ENCODE peak calls at places on chromosome 14, in six cellular contexts. K, Q, B, D, H and J are unnamed samples.

GRCh38 chr14:59687663-59688062 is 111.1 kb upstream of the CCDC175 start:
- DNase-seq in K (no peak), Q (no peak), B (no peak), D (no peak), H (no peak), J (no peak)

GRCh38 chr14:58191763-58192596 is 8.0 kb upstream of the ACTR10 start:
- DNase-seq in K (no peak), Q (no peak), B (no peak), D (no peak), H (no peak), J (no peak)

GRCh38 chr14:90318016-90318415 is 13.7 kb downstream of the NRDE2 start:
- DNase-seq in K (no peak), Q (no peak), B (no peak), D (no peak), H (no peak), J (no peak)

GRCh38 chr14:84403585-84403984 is 1126.4 kb upstream of the FLRT2 start:
- DNase-seq in K (no peak), Q (no peak), B (no peak), D (no peak), H (no peak), J (no peak)

GRCh38 chr14:50533806-50534205 is 1.4 kb upstream of the MAP4K5 start:
- DNase-seq in K (no peak), Q (no peak), B (no peak), D (no peak), H (no peak), J (no peak)

GRCh38 chr14:77130386-77130785 is 11.2 kb downstream of the ZDHHC22 start:
- DNase-seq in K (no peak), Q (no peak), B (no peak), D (no peak), H (no peak), J (no peak)

GRCh38 chr14:24299255-24300191 is at the start of the genes DHRS1 and NOP9:
- DNase-seq in K (peak), Q (peak), B (peak), D (peak), H (peak), J (peak)

GRCh38 chr14:91955168-91955567 is 7.7 kb upstream of the FBLN5 start:
- DNase-seq in K (no peak), Q (no peak), B (no peak), D (no peak), H (no peak), J (no peak)

GRCh38 chr14:84225243-84225642 is 1304.7 kb upstream of the FLRT2 start:
- DNase-seq in K (peak), Q (no peak), B (no peak), D (no peak), H (no peak), J (no peak)

GRCh38 chr14:101908795-101909194 is 55.6 kb upstream of the DYNC1H1 start:
- DNase-seq in K (no peak), Q (no peak), B (no peak), D (no peak), H (no peak), J (no peak)

GRCh38 chr14:101906645-101907044 is 57.7 kb upstream of the DYNC1H1 start:
- DNase-seq in K (no peak), Q (no peak), B (no peak), D (no peak), H (no peak), J (no peak)

GRCh38 chr14:101903111-101903561 is 61.2 kb upstream of the DYNC1H1 start:
- DNase-seq in K (no peak), Q (no peak), B (no peak), D (no peak), H (no peak), J (no peak)

GRCh38 chr14:101907619-101908018 is 56.8 kb upstream of the DYNC1H1 start:
- DNase-seq in K (no peak), Q (no peak), B (no peak), D (no peak), H (no peak), J (no peak)

GRCh38 chr14:101905614-101906013 is 58.8 kb upstream of the DYNC1H1 start:
- DNase-seq in K (no peak), Q (no peak), B (no peak), D (no peak), H (no peak), J (no peak)
- H3K4me3 ChIP-seq in K (no peak), Q (no peak), B (no peak), D (no peak), H (no peak), J (no peak)

DNA sequence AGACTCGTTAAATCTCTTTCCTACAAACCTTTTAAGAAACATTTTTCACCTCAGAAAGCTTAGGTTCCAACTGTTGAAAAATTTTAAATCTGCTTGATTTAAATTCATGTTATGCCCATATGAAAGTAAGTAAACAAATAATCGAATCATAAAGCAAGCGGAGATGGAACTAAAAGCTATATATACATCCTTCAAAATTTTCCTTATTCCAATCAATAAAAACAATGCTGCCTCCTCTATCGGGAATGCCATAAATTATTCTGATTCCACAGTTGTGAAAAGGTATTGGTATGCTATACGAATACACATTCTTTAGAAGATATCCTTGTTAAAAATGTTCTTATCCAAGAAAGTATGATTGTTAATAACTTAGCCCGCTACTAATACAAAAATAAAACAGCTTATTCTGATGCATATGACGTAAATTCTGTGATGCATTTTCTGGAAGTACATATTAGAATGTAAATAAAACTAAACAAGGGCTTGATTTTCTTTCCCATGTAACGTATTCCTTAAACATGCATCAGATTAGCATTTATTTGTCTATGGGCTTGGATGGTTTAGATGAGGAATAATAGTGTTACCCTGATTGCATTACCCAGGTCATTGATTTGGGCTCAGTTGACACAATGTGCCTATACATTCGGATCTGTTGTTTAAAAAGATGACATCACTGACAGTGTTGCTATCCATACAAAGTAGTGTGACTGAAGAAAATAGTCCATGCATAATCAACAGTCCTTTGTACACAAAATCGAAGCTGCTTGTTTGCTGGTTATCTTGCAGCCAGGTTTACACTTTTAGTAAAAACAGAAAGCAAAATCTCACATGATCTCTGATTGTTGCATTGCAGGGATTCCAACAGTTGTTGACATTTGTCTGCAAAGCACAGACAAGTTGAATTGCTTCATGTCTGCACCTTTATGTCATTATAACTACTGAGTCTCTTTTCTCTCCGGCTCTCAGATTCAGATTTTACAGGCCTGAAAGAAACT is 656 bp upstream of the DTD2 start:
- DNase-seq in K (no peak), Q (no peak), B (no peak), D (no peak), H (peak), J (no peak)
- H3K4me3 ChIP-seq in K (no peak), Q (peak), B (peak), D (peak), H (peak), J (peak)

GRCh38 chr14:103520269-103520656 is 2.4 kb downstream of the CKB start:
- DNase-seq in K (no peak), Q (no peak), B (no peak), D (no peak), H (no peak), J (no peak)
- H3K4me3 ChIP-seq in K (no peak), Q (peak), B (no peak), D (peak), H (no peak), J (peak)

GRCh38 chr14:100159107-100159864 is at the start of gene DEGS2:
- DNase-seq in K (peak), Q (no peak), B (no peak), D (peak), H (no peak), J (no peak)
- H3K4me3 ChIP-seq in K (peak), Q (peak), B (peak), D (peak), H (no peak), J (peak)

DNA sequence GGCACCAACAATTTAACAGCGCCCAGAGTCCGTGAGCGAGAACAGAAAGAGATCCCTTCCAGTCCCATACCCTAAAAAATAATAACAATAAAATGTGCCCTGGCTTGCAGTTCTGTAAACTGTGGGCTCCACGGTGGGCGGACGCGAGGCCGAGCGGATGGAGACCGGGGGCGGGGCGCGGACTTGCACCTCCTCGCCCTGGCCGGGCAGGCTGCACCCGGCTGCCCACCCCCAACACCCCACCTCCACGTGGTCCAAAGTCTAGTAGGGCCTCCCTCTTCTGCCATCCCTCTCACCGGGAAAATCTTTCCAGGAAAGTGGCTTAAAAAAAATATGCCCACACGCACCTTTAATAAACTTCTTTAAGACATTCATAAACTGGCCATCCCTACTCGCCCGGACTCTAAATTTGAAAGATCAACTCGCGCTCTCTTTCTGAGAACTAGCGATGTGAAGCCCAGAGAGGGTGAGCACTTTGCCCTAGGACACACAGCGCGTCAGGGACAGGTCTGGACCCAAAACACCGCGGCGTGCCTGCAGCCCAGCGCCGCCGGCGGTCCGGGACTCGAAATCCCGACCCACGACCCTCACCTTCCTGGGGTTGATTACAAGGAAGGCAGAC is 1.8 kb upstream of the BCL11B start:
- DNase-seq in K (no peak), Q (peak), B (no peak), D (no peak), H (no peak), J (no peak)
- H3K4me3 ChIP-seq in K (no peak), Q (peak), B (no peak), D (no peak), H (peak), J (peak)

DNA sequence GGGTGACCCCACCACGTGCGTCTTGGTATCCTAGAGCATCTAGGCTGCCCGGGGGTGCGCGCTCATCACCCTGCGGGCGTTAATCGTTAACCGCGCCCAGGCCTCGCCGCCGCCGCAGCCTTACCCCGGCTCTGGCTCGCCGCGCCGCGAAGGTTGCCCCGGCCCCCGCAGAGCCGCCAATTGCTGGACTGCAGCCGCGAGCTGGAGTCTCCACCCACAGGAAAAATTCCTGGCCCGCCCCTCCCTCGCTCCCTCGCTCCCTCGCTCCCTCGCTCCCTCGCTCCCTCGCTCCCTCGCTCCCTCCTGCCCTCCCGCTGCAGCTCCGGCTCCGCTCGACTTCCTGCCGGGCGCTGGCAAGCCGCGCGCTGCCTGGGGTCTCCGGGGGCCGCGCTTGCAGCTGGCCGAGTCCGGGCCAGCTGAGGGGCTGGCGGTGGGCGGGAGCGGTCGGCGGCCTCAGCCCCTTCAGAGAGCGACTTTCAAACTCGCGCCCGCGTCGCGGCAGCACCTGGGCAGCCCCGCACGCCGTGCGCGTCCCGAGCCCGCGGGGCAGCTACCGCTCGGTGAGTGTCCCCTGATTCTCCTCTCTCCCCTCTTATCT is at the start of gene PLEKHG3:
- DNase-seq in K (peak), Q (peak), B (no peak), D (no peak), H (peak), J (no peak)
- H3K4me3 ChIP-seq in K (peak), Q (peak), B (no peak), D (no peak), H (peak), J (peak)